ENCODE peak calls at places on chromosome 12, in six cellular contexts. Q is body of pancreas, D is stomach, Z is Peyer's patch, T is IMR-90, E is fibroblast of lung. F is an unnamed sample.

GRCh38 chr12:26317942-26318565 is 122.7 kb downstream of the SSPN start:
- DNase-seq in Q (no peak), D (no peak), Z (no peak), T (peak; percentile 84), E (peak; percentile 73), F (no peak)

GRCh38 chr12:124347805-124348658 is 53.1 kb downstream of the RFLNA start:
- DNase-seq in Q (no peak), D (no peak), Z (no peak), T (no peak), E (no peak), F (no peak)

GRCh38 chr12:63826002-63826585 is 18.4 kb upstream of the SRGAP1 start:
- DNase-seq in Q (peak; percentile 26), D (no peak), Z (no peak), T (peak; percentile 82), E (peak; percentile 90), F (no peak)

GRCh38 chr12:110371408-110372055 is 32.0 kb downstream of the ANAPC7 start:
- DNase-seq in Q (no peak), D (no peak), Z (no peak), T (no peak), E (no peak), F (no peak)

GRCh38 chr12:92765871-92766270 is 63.1 kb downstream of the PLEKHG7 start:
- DNase-seq in Q (no peak), D (no peak), Z (no peak), T (no peak), E (no peak), F (no peak)

GRCh38 chr12:124557518-124558223 is 9.7 kb downstream of the NCOR2 start:
- DNase-seq in Q (no peak), D (no peak), Z (no peak), T (no peak), E (no peak), F (no peak)

GRCh38 chr12:88300931-88301330 is 158.8 kb downstream of the TMTC3 start:
- DNase-seq in Q (no peak), D (no peak), Z (no peak), T (peak; percentile 32), E (peak; percentile 21), F (no peak)

GRCh38 chr12:130482448-130482847 is 144.8 kb downstream of the PIWIL1 start:
- DNase-seq in Q (no peak), D (no peak), Z (no peak), T (no peak), E (no peak), F (no peak)

GRCh38 chr12:121124402-121125109 is 8.1 kb upstream of the P2RX7 start:
- DNase-seq in Q (peak; percentile 56), D (no peak), Z (no peak), T (peak; percentile 91), E (peak; percentile 64), F (no peak)

GRCh38 chr12:4137441-4137840 is 136.1 kb upstream of the CCND2 start:
- DNase-seq in Q (no peak), D (no peak), Z (no peak), T (no peak), E (no peak), F (no peak)

GRCh38 chr12:26077915-26078314 is 46.9 kb downstream of the BHLHE41 start:
- DNase-seq in Q (no peak), D (no peak), Z (no peak), T (peak; percentile 46), E (no peak), F (no peak)

GRCh38 chr12:116827432-116827831 is 53.8 kb downstream of the HRK start:
- DNase-seq in Q (no peak), D (no peak), Z (no peak), T (no peak), E (no peak), F (no peak)

GRCh38 chr12:57469334-57470164 is 10.0 kb downstream of the GLI1 start:
- DNase-seq in Q (no peak), D (no peak), Z (no peak), T (no peak), E (no peak), F (no peak)

GRCh38 chr12:51395283-51396230 is 4.4 kb upstream of the GALNT6 start:
- DNase-seq in Q (no peak), D (no peak), Z (no peak), T (no peak), E (no peak), F (no peak)

GRCh38 chr12:125159687-125160086 is 94.5 kb downstream of the AACS start:
- DNase-seq in Q (no peak), D (no peak), Z (no peak), T (no peak), E (no peak), F (no peak)

GRCh38 chr12:52181757-52182156 is 10.1 kb downstream of the KRT80 start:
- DNase-seq in Q (no peak), D (no peak), Z (no peak), T (peak; percentile 89), E (peak; percentile 84), F (no peak)

GRCh38 chr12:124369055-124369900 is 74.4 kb downstream of the RFLNA start:
- DNase-seq in Q (peak; percentile 97), D (peak; percentile 96), Z (peak; percentile 89), T (peak; percentile 92), E (peak; percentile 97), F (peak; percentile 81)

DNA sequence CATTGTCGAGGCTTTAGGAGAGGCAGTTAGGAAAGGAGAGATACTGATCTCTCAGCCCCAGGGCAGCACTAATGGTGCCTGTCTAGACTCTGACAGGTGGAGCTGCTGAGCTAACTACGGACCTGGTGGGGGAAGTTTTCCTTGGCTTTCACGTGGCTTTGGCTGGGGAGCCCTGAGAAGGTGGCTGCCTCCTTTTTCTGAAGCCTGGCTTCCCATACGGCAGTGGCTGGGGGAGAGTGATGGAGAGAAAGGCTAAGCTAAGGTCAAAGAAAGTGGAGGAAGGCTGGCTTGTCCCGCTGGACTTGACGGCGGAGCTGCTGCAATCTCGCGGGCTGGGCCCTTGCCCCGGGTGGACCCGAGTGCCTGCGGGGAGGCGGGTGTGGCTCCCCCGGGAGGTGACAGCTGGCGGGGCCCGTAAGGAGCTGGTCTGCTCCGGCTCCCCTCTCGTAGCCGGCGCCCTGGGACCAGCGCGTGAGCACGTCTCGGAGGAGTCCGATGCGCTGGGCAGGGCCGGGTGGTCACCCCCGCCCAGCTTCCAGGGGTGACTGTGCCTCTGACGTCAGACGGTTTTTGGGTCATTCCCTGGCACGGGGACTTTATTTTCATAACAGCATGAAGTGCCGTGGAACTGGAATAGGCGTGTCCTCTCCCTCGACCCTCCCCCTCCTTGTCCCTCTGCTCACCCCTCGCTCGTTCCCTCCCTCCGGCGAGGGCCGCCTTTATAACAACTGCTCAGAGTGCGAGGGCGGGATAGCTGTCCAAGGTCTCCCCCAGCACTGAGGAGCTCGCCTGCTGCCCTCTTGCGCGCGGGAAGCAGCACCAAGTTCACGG is at the start of gene GPRC5A:
- DNase-seq in Q (peak; percentile 93), D (peak; percentile 87), Z (peak; percentile 93), T (peak; percentile 98), E (peak; percentile 98), F (peak; percentile 90)
- TF ChIP-seq CTCF in Q (no peak), D (no peak), Z (peak; percentile 35), T (peak; percentile 47), E (no peak), F (peak; percentile 27)

GRCh38 chr12:108690799-108691153 is 40.5 kb downstream of the CORO1C start:
- DNase-seq in Q (no peak), D (no peak), Z (no peak), T (no peak), E (no peak), F (no peak)

GRCh38 chr12:108693186-108693585 is 38.1 kb downstream of the CORO1C start:
- DNase-seq in Q (no peak), D (no peak), Z (no peak), T (no peak), E (no peak), F (no peak)

GRCh38 chr12:108690191-108690518 is 41.2 kb downstream of the CORO1C start:
- DNase-seq in Q (no peak), D (no peak), Z (no peak), T (no peak), E (no peak), F (no peak)

GRCh38 chr12:108691995-108692808 is 39.1 kb downstream of the CORO1C start:
- DNase-seq in Q (no peak), D (no peak), Z (no peak), T (peak; percentile 34), E (no peak), F (no peak)

GRCh38 chr12:108691154-108691994 is 39.9 kb downstream of the CORO1C start:
- DNase-seq in Q (peak; percentile 89), D (peak; percentile 80), Z (peak; percentile 84), T (peak; percentile 99), E (peak; percentile 99), F (peak; percentile 94)
- H3K4me1 ChIP-seq in Q (peaks cover 35% of the 10 kb centered on the region), D (peaks cover 91% of the 10 kb centered on the region), Z (peaks cover 5% of the 10 kb centered on the region), T (peaks cover 35% of the 10 kb centered on the region), E (peaks cover 53% of the 10 kb centered on the region), F (peaks cover 13% of the 10 kb centered on the region)

DNA sequence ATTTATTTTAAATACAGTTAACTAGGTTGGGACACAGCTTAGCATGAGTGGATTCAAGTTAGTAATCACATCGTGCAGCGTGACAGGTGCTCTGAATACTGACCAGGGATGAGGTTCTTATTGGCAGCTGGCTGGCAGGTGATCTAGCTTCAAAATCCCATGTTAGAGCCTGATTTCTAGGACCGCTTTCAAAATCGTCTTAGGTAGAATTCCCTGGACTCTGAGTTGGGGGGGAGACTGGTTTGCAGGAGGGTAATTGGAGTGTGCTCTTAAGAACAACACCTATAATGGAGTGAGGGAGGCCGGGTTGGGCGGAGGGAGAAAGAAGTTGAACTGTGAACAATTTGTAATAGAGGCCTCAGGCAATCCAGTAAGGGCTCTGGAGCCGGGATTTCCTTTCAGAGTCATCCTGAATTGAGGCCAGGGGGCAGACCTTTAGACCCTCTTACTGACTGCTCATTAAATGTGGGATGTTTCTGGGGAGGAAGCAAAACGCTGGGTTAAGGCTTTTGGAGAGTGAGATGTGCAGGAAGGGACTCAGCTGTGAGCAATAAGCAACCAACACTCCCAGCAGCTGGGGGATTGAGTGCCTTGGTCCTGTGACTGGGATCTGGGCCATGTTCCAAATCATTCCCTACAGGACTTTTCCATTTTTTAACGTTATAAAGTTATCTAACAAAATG is 920 bp upstream of the YARS2 start:
- DNase-seq in Q (no peak), D (no peak), Z (no peak), T (no peak), E (peak; percentile 8), F (no peak)
- TF ChIP-seq CTCF in Q (no peak), D (no peak), Z (no peak), T (no peak), E (no peak), F (no peak)

DNA sequence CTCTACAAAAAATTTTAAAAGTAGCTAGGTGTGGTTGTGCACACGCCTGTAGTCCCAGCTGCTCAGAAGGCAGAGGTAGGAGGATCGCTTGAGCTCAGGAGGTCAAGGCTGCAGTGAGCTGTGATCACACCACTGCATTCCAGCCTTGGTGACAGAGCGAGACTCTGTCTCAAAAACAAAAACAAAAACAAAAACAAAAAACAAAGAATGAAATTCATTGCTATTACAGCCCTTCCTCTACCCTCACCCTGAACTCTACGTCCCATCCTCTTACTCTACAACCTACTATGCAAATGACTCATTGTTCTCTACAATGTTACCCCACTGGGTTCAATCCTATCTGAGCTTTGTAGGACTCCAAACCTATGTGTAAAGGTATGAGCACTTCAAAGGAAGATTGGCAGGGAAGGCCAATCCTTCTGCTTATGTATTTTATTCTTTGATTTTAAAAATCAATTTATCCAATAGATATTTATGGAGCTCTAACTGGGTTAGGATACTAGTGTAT is 39.3 kb downstream of the NINJ2 start:
- DNase-seq in Q (no peak), D (no peak), Z (no peak), T (no peak), E (no peak), F (no peak)
- H3K4me1 ChIP-seq in Q (no peaks in the 10 kb centered on the region), D (peaks cover 14% of the 10 kb centered on the region), Z (no peaks in the 10 kb centered on the region), T (no peaks in the 10 kb centered on the region), E (no peaks in the 10 kb centered on the region), F (no peaks in the 10 kb centered on the region)